ENCODE peak calls at places on chromosomes 4 and X, in seven cellular contexts. L is IMR-90, B is foreskin keratinocyte, P is A549, A is transverse colon, F is tibial nerve, G is breast epithelium. D is an unnamed sample.

GRCh38 chr4:88162636-88163035 is 4.2 kb upstream of the ABCG2 start:
- DNase-seq in L (no peak), B (no peak), P (no peak), A (no peak), F (no peak), G (no peak), D (no peak)

GRCh38 chr4:39502034-39502658 is 25.1 kb downstream of the UGDH start:
- DNase-seq in L (peak; percentile 87), B (peak; percentile 49), P (no peak), A (no peak), F (no peak), G (no peak), D (no peak)

GRCh38 chr4:63566658-63567057 is 842.6 kb downstream of the TECRL start:
- DNase-seq in L (no peak), B (no peak), P (no peak), A (no peak), F (no peak), G (no peak), D (no peak)

GRCh38 chrX:101164766-101165590 is 54.6 kb upstream of the DRP2 start:
- DNase-seq in L (peak; percentile 59), B (no peak), P (no peak), A (no peak), F (no peak), G (no peak), D (no peak)

GRCh38 chr4:168682898-168683500 is 186.1 kb downstream of the PALLD start:
- DNase-seq in L (no peak), B (peak; percentile 25), P (no peak), A (no peak), F (no peak), G (no peak), D (no peak)

GRCh38 chr4:176898791-176899190 is 106.1 kb upstream of the VEGFC start:
- DNase-seq in L (no peak), B (peak; percentile 61), P (no peak), A (no peak), F (no peak), G (no peak), D (no peak)

GRCh38 chr4:96183630-96184029 is 343.7 kb downstream of the PDHA2 start:
- DNase-seq in L (no peak), B (no peak), P (no peak), A (no peak), F (no peak), G (no peak), D (no peak)

GRCh38 chrX:87626996-87627395 is 109.4 kb downstream of the KLHL4 start:
- DNase-seq in L (no peak), B (no peak), P (peak; percentile 1), A (no peak), F (no peak), G (no peak), D (no peak)

GRCh38 chrX:102950908-102951866 is 14.1 kb downstream of the RAB40AL start:
- DNase-seq in L (peak; percentile 27), B (peak; percentile 18), P (peak; percentile 48), A (peak; percentile 44), F (peak; percentile 63), G (no peak), D (peak; percentile 28)

GRCh38 chr4:169014581-169014980 is 4.5 kb upstream of the CBR4 start:
- DNase-seq in L (no peak), B (peak; percentile 70), P (peak; percentile 19), A (no peak), F (no peak), G (no peak), D (no peak)

GRCh38 chrX:55220119-55220794 is at the start of gene PAGE5:
- DNase-seq in L (no peak), B (no peak), P (no peak), A (no peak), F (no peak), G (no peak), D (no peak)

GRCh38 chr4:79050521-79050880 is 111.3 kb upstream of the PAQR3 start:
- DNase-seq in L (no peak), B (no peak), P (no peak), A (no peak), F (no peak), G (no peak), D (no peak)

GRCh38 chr4:168496834-168497233 is at the start of gene PALLD:
- DNase-seq in L (peak; percentile 60), B (no peak), P (no peak), A (no peak), F (no peak), G (no peak), D (no peak)

GRCh38 chr4:68850293-68850692 is 34.5 kb downstream of the UGT2B10 start:
- DNase-seq in L (no peak), B (no peak), P (no peak), A (no peak), F (no peak), G (no peak), D (no peak)

GRCh38 chr4:123967360-123967759 is 570.8 kb downstream of the SPRY1 start:
- DNase-seq in L (no peak), B (no peak), P (no peak), A (no peak), F (no peak), G (no peak), D (no peak)

GRCh38 chrX:151396042-151396826 is 772 bp upstream of the VMA21 start:
- DNase-seq in L (peak; percentile 43), B (peak; percentile 35), P (no peak), A (peak; percentile 21), F (peak; percentile 4), G (peak; percentile 48), D (no peak)

GRCh38 chr4:33357121-33357520 is 2637.0 kb downstream of the PCDH7 start:
- DNase-seq in L (no peak), B (no peak), P (no peak), A (no peak), F (no peak), G (no peak), D (no peak)

GRCh38 chr4:125420499-125420898 is 105.7 kb downstream of the FAT4 start:
- DNase-seq in L (no peak), B (no peak), P (no peak), A (no peak), F (no peak), G (no peak), D (no peak)

GRCh38 chr4:34182346-34182745 is 2062.0 kb downstream of the ARAP2 start:
- DNase-seq in L (peak; percentile 52), B (no peak), P (peak; percentile 73), A (no peak), F (no peak), G (no peak), D (no peak)

GRCh38 chrX:7059214-7059838 is 88.2 kb upstream of the STS start:
- DNase-seq in L (no peak), B (no peak), P (no peak), A (no peak), F (no peak), G (no peak), D (no peak)

GRCh38 chr4:1050486-1051213 is 39.2 kb downstream of the FGFRL1 start:
- DNase-seq in L (no peak), B (no peak), P (no peak), A (peak; percentile 9), F (no peak), G (peak; percentile 51), D (no peak)
- TF ChIP-seq CTCF in L (peak; percentile 34), B (peak; percentile 54), P (no peak), A (no peak), F (peak; percentile 40), G (no peak), D (no peak)

GRCh38 chr4:184794470-184794869 is 31.3 kb downstream of the ACSL1 start:
- DNase-seq in L (no peak), B (no peak), P (no peak), A (no peak), F (no peak), G (no peak), D (no peak)

GRCh38 chr4:184792334-184792733 is 33.4 kb downstream of the ACSL1 start:
- DNase-seq in L (no peak), B (no peak), P (no peak), A (no peak), F (no peak), G (no peak), D (peak; percentile 33)

GRCh38 chr4:184793735-184794355 is 31.9 kb downstream of the ACSL1 start:
- DNase-seq in L (no peak), B (no peak), P (no peak), A (no peak), F (no peak), G (no peak), D (no peak)

GRCh38 chr4:184795214-184795844 is 30.4 kb downstream of the ACSL1 start:
- DNase-seq in L (no peak), B (no peak), P (no peak), A (no peak), F (no peak), G (no peak), D (no peak)

DNA sequence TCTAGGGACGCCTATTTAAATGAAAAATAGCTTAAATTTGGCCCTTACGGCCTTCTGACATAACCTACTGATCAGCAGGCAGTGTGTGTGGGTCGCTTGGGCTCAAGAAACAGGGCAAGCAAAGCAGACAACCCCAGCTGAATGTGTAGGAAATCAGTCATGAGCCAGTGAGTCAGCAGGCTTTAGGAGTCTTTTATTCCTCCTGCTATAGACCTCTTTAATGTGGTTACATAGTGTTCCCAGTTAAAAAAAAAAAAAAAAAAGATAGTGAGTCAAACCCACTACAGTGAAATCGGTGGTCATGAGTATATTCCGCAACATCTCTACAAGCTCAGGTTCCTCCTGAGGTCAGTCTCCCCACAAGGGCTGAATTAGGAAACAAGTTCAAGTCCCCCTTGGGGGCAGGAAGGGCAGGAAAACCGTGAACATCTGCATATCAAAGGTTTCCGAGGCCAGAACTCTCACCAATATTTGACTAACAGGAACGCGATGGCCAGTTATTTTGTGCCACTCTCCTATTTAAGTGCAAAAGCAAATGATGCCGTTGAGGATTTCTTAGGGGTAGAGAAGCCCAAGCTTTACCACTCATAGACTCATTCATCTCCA is 32.7 kb downstream of the ACSL1 start:
- DNase-seq in L (peak; percentile 96), B (peak; percentile 93), P (peak; percentile 20), A (no peak), F (no peak), G (no peak), D (peak; percentile 86)
- H3K27ac ChIP-seq in L (no peak overlapping the region), B (no peak overlapping the region), P (peak overlapping the region; percentile 75), A (no peak overlapping the region), F (no peak overlapping the region), G (no peak overlapping the region), D (peak overlapping the region; percentile 53)

GRCh38 chr4:126583509-126583908 is 1049.2 kb upstream of the INTU start:
- DNase-seq in L (peak; percentile 26), B (peak; percentile 38), P (peak; percentile 3), A (no peak), F (no peak), G (no peak), D (peak; percentile 9)
- TF ChIP-seq CTCF in L (peak; percentile 37), B (peak; percentile 25), P (no peak), A (no peak), F (no peak), G (no peak), D (no peak)

GRCh38 chrX:122241959-122242358 is 942.1 kb upstream of the GRIA3 start:
- DNase-seq in L (no peak), B (no peak), P (no peak), A (no peak), F (no peak), G (no peak), D (no peak)

GRCh38 chrX:122244080-122244479 is 940.0 kb upstream of the GRIA3 start:
- DNase-seq in L (no peak), B (no peak), P (no peak), A (no peak), F (no peak), G (no peak), D (no peak)

DNA sequence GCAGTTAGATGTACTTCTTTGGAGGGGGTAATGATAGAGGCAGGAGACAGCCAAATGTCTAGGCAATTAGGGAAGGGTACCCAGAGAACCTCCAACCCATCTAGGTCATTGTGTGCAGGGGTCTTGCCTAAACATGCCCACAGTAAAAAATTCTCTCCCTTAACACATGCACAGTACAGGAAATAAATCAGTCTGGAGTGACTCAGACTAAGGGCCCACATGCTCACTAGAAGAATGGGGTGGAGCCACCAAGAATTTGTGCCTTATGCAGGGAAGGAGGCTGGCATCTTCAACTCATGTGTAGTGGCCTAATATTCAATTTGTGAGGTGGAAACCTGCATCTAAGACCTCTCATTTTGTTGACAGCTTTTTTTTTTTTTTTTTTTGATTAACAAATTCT is 945.3 kb upstream of the GRIA3 start:
- DNase-seq in L (no peak), B (peak; percentile 77), P (no peak), A (no peak), F (no peak), G (no peak), D (no peak)
- H3K27ac ChIP-seq in L (no peak overlapping the region), B (peak overlapping the region; percentile 28), P (no peak overlapping the region), A (no peak overlapping the region), F (no peak overlapping the region), G (no peak overlapping the region), D (no peak overlapping the region)

D was measured in HL-60.